ENCODE peak calls at places on chromosomes 4 and X, in four cellular contexts. One of them, this sample, is unnamed. For H3K4me1 and H3K27me3, the result is how much of the 10 kb centered on the place peaks cover.

GRCh38 chrX:132270699-132271098 is 51.5 kb upstream of the RAP2C start:
- DNase-seq in uterus: peak
- DNase-seq in thyroid gland: peak
- DNase-seq in tibial artery: peak
- DNase-seq in this sample: peak

GRCh38 chr4:123744664-123745290 is 348.2 kb downstream of the SPRY1 start:
- DNase-seq in tibial artery: peak
- DNase-seq in uterus: peak
- DNase-seq in thyroid gland: peak
- DNase-seq in this sample: peak

GRCh38 chrX:53422915-53423268 is 219 bp downstream of the RIBC1 start:
- DNase-seq in uterus: no peak
- DNase-seq in tibial artery: no peak
- DNase-seq in thyroid gland: no peak
- DNase-seq in this sample: no peak

GRCh38 chr4:3656441-3657376 is 109.5 kb upstream of the ADRA2C start:
- DNase-seq in tibial artery: no peak
- DNase-seq in uterus: no peak
- DNase-seq in thyroid gland: no peak
- DNase-seq in this sample: no peak

GRCh38 chr4:145937021-145937861 is 1.4 kb downstream of the ZNF827 start:
- DNase-seq in uterus: peak
- DNase-seq in tibial artery: peak
- DNase-seq in thyroid gland: peak
- DNase-seq in this sample: peak

GRCh38 chr4:131644619-131645018 is 1504.5 kb upstream of the PCDH10 start:
- DNase-seq in uterus: no peak
- DNase-seq in tibial artery: no peak
- DNase-seq in thyroid gland: no peak
- DNase-seq in this sample: no peak

GRCh38 chrX:4397471-4397870 is 684.0 kb upstream of the PRKX start:
- DNase-seq in tibial artery: no peak
- DNase-seq in uterus: no peak
- DNase-seq in thyroid gland: no peak
- DNase-seq in this sample: no peak

GRCh38 chr4:114226968-114227760 is 247.7 kb upstream of the ARSJ start:
- DNase-seq in thyroid gland: no peak
- DNase-seq in uterus: no peak
- DNase-seq in tibial artery: no peak
- DNase-seq in this sample: no peak

GRCh38 chr4:169142390-169142789 is 128.4 kb downstream of the SH3RF1 start:
- DNase-seq in thyroid gland: no peak
- DNase-seq in tibial artery: no peak
- DNase-seq in uterus: no peak
- DNase-seq in this sample: no peak

GRCh38 chr4:48742412-48742811 is 37.7 kb downstream of the FRYL start:
- DNase-seq in thyroid gland: no peak
- DNase-seq in tibial artery: no peak
- DNase-seq in uterus: no peak
- DNase-seq in this sample: no peak

GRCh38 chr4:48739560-48740019 is 40.5 kb downstream of the FRYL start:
- DNase-seq in thyroid gland: no peak
- DNase-seq in tibial artery: no peak
- DNase-seq in uterus: no peak
- DNase-seq in this sample: no peak

GRCh38 chr4:48738856-48739255 is 41.2 kb downstream of the FRYL start:
- DNase-seq in uterus: no peak
- DNase-seq in thyroid gland: no peak
- DNase-seq in tibial artery: no peak
- DNase-seq in this sample: no peak
- H3K4me1 ChIP-seq in uterus: under half
- H3K4me1 ChIP-seq in thyroid gland: under half
- H3K4me1 ChIP-seq in tibial artery: under half
- H3K4me1 ChIP-seq in this sample: under half

GRCh38 chrX:148942754-148943153 is 442.3 kb downstream of the AFF2 start:
- DNase-seq in uterus: no peak
- DNase-seq in thyroid gland: no peak
- DNase-seq in tibial artery: no peak
- DNase-seq in this sample: no peak

GRCh38 chrX:148947399-148948025 is 447.1 kb downstream of the AFF2 start:
- DNase-seq in tibial artery: no peak
- DNase-seq in thyroid gland: no peak
- DNase-seq in uterus: no peak
- DNase-seq in this sample: no peak
- TF ChIP-seq CTCF in tibial artery: no peak
- TF ChIP-seq CTCF in thyroid gland: no peak
- TF ChIP-seq CTCF in uterus: no peak
- TF ChIP-seq CTCF in this sample: no peak

DNA sequence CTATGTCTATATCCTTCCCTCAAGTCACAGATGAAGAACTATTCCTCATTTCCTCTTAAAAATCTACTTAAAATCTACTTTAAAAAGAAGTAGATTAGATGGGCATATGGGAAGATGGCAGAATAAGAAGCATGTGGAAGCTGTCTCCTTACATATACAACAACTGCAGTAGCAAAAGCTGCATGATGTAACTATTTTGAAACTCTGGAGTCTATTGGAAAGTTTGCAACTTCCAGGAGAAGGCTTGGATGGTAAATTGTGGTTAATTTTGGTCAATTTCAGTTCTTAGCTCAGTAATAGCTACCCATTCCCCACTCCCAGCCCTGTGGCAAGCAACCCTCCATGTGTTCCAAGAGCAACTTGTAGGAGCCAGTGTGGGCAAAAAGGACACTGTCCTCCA is 36.9 kb downstream of the MORC4 start:
- DNase-seq in thyroid gland: no peak
- DNase-seq in uterus: no peak
- DNase-seq in tibial artery: no peak
- DNase-seq in this sample: no peak
- H3K27me3 ChIP-seq in thyroid gland: under half
- H3K27me3 ChIP-seq in uterus: under half
- H3K27me3 ChIP-seq in tibial artery: under half
- H3K27me3 ChIP-seq in this sample: under half

DNA sequence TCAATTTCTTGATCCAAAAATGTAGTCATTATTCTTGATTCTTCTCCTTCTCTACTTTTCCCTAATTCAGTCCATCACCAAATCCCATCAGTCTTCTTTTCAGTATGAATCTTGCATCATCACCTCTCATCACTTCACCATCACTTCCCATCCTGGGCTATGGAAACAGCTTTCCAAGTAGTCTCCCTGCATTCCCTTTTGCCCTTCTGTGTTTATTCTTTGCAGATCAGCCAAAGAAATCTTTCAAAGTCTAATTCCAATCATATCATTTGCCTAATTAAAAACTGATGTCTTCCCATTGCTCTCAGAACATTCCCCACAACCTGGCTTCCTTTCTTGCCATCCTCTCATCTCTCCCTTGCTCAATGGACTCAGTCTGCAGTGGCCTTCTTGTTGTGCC is 201.7 kb upstream of the ADAMTS3 start:
- DNase-seq in tibial artery: no peak
- DNase-seq in thyroid gland: no peak
- DNase-seq in uterus: no peak
- DNase-seq in this sample: no peak
- H3K4me1 ChIP-seq in tibial artery: under half
- H3K4me1 ChIP-seq in thyroid gland: under half
- H3K4me1 ChIP-seq in uterus: under half
- H3K4me1 ChIP-seq in this sample: under half

GRCh38 chr4:30295652-30296051 is 424.5 kb upstream of the PCDH7 start:
- DNase-seq in uterus: no peak
- DNase-seq in tibial artery: no peak
- DNase-seq in thyroid gland: no peak
- DNase-seq in this sample: no peak
- TF ChIP-seq CTCF in uterus: no peak
- TF ChIP-seq CTCF in tibial artery: no peak
- TF ChIP-seq CTCF in thyroid gland: no peak
- TF ChIP-seq CTCF in this sample: no peak

GRCh38 chr4:154491341-154491679 is 289 bp downstream of the DCHS2 start:
- DNase-seq in uterus: peak
- DNase-seq in thyroid gland: peak
- DNase-seq in tibial artery: no peak
- DNase-seq in this sample: no peak
- H3K27me3 ChIP-seq in uterus: under half
- H3K27me3 ChIP-seq in thyroid gland: under half
- H3K27me3 ChIP-seq in tibial artery: under half
- H3K27me3 ChIP-seq in this sample: half or more